ENCODE peak calls at places on chromosomes 4 and X, in nine cellular contexts. J is AG08396; E is T-helper 1 cell; Z is dermis microvascular lymphatic vessel endothelial cell; F is naive thymus-derived CD8-positive, alpha-beta T cell; M is epithelial cell of esophagus; H is left cardiac atrium; W is GM10248; Y is H4. L is an unnamed sample.

GRCh38 chr4:108369035-108369655 is 200.4 kb upstream of the LEF1 start:
- DNase-seq in J (no peak), E (no peak), Z (no peak), F (no peak), M (no peak), H (no peak), W (no peak), Y (no peak), L (no peak)

GRCh38 chr4:8113611-8114343 is 44.8 kb downstream of the ABLIM2 start:
- DNase-seq in J (no peak), E (no peak), Z (no peak), F (no peak), M (no peak), H (peak; percentile 14), W (no peak), Y (no peak), L (no peak)

GRCh38 chrX:14913241-14913640 is 40.0 kb downstream of the MOSPD2 start:
- DNase-seq in J (no peak), E (no peak), Z (no peak), F (no peak), M (peak; percentile 54), H (no peak), W (no peak), Y (no peak), L (no peak)

GRCh38 chrX:154459843-154460242 is 1.8 kb downstream of the PLXNA3 start:
- DNase-seq in J (no peak), E (no peak), Z (no peak), F (no peak), M (no peak), H (no peak), W (no peak), Y (no peak), L (no peak)

GRCh38 chr4:82282875-82283274 is 90.9 kb downstream of the HNRNPD start:
- DNase-seq in J (no peak), E (no peak), Z (no peak), F (no peak), M (no peak), H (no peak), W (no peak), Y (no peak), L (no peak)

GRCh38 chrX:5870238-5870637 is 358.4 kb downstream of the NLGN4X start:
- DNase-seq in J (no peak), E (no peak), Z (no peak), F (no peak), M (peak; percentile 2), H (no peak), W (no peak), Y (no peak), L (no peak)

GRCh38 chrX:72142094-72142843 is 10.6 kb upstream of the RTL5 start:
- DNase-seq in J (no peak), E (no peak), Z (no peak), F (no peak), M (no peak), H (no peak), W (no peak), Y (no peak), L (no peak)

GRCh38 chr4:48194986-48195773 is 61.1 kb upstream of the TXK start:
- DNase-seq in J (no peak), E (no peak), Z (no peak), F (no peak), M (peak; percentile 34), H (no peak), W (no peak), Y (peak; percentile 45), L (no peak)

GRCh38 chrX:48470833-48471118 is 716 bp upstream of the SLC38A5 start:
- DNase-seq in J (no peak), E (no peak), Z (no peak), F (no peak), M (no peak), H (no peak), W (no peak), Y (no peak), L (no peak)

GRCh38 chr4:181820518-181820917 is 422.7 kb upstream of the TENM3 start:
- DNase-seq in J (no peak), E (no peak), Z (no peak), F (no peak), M (no peak), H (no peak), W (no peak), Y (no peak), L (no peak)

GRCh38 chr4:65033899-65034298 is 624.6 kb upstream of the TECRL start:
- DNase-seq in J (no peak), E (no peak), Z (no peak), F (no peak), M (no peak), H (no peak), W (no peak), Y (peak; percentile 26), L (no peak)

GRCh38 chr4:118872181-118872580 is 16.5 kb upstream of the SYNPO2 start:
- DNase-seq in J (no peak), E (no peak), Z (no peak), F (no peak), M (peak; percentile 53), H (no peak), W (no peak), Y (no peak), L (no peak)

GRCh38 chr4:163544407-163545038 is 50.0 kb downstream of the TMA16 start:
- DNase-seq in J (peak; percentile 69), E (peak; percentile 54), Z (peak; percentile 24), F (peak; percentile 46), M (peak; percentile 58), H (peak; percentile 56), W (peak; percentile 77), Y (peak; percentile 30), L (peak; percentile 49)

GRCh38 chr4:41714601-41715000 is 33.9 kb downstream of the PHOX2B start:
- DNase-seq in J (no peak), E (no peak), Z (no peak), F (no peak), M (no peak), H (no peak), W (no peak), Y (no peak), L (no peak)

GRCh38 chr4:23680616-23681518 is 209.0 kb downstream of the PPARGC1A start:
- DNase-seq in J (peak; percentile 5), E (no peak), Z (no peak), F (no peak), M (no peak), H (no peak), W (no peak), Y (no peak), L (no peak)

GRCh38 chr4:25835384-25835783 is 27.4 kb downstream of the SEL1L3 start:
- DNase-seq in J (no peak), E (no peak), Z (no peak), F (no peak), M (no peak), H (no peak), W (no peak), Y (no peak), L (no peak)

GRCh38 chr4:8653326-8654000 is 60.9 kb downstream of the CPZ start:
- DNase-seq in J (no peak), E (no peak), Z (no peak), F (no peak), M (no peak), H (no peak), W (no peak), Y (no peak), L (no peak)

GRCh38 chr4:150934022-150934421 is 81.1 kb downstream of the LRBA start:
- DNase-seq in J (no peak), E (no peak), Z (no peak), F (no peak), M (no peak), H (no peak), W (no peak), Y (no peak), L (no peak)

GRCh38 chrX:65866146-65866545 is 173.7 kb downstream of the VSIG4 start:
- DNase-seq in J (no peak), E (peak; percentile 74), Z (no peak), F (no peak), M (peak; percentile 5), H (no peak), W (peak; percentile 6), Y (no peak), L (no peak)

GRCh38 chr4:110108470-110108869 is 89.9 kb downstream of the ELOVL6 start:
- DNase-seq in J (no peak), E (no peak), Z (no peak), F (no peak), M (no peak), H (no peak), W (peak; percentile 25), Y (no peak), L (no peak)

GRCh38 chr4:141388483-141388882 is 167.8 kb downstream of the ZNF330 start:
- DNase-seq in J (peak; percentile 42), E (no peak), Z (no peak), F (no peak), M (peak; percentile 44), H (no peak), W (no peak), Y (no peak), L (no peak)

GRCh38 chr4:93394488-93395185 is 433.9 kb upstream of the ATOH1 start:
- DNase-seq in J (no peak), E (no peak), Z (no peak), F (no peak), M (peak; percentile 2), H (no peak), W (no peak), Y (no peak), L (no peak)

GRCh38 chrX:119240356-119240755 is 4.3 kb downstream of the PGRMC1 start:
- DNase-seq in J (peak; percentile 54), E (no peak), Z (no peak), F (no peak), M (peak; percentile 10), H (no peak), W (no peak), Y (peak; percentile 23), L (no peak)

GRCh38 chr4:95599777-95600436 is 51.1 kb upstream of the UNC5C start:
- DNase-seq in J (no peak), E (peak; percentile 26), Z (no peak), F (no peak), M (no peak), H (no peak), W (peak; percentile 8), Y (peak; percentile 9), L (no peak)

GRCh38 chr4:25875281-25875745 is 12.5 kb upstream of the SEL1L3 start:
- DNase-seq in J (no peak), E (no peak), Z (no peak), F (no peak), M (no peak), H (no peak), W (peak; percentile 37), Y (no peak), L (no peak)

L was measured in CD4-positive, alpha-beta T cell.